ENCODE peak calls at places on chromosomes 3 and 15, in five cellular contexts. H, V, J, F and Y are unnamed samples.
A peak's percentile ranks its signal among the peaks of the same experiment; 100 is the strongest.

GRCh38 chr3:97940034-97940433 is 32.2 kb downstream of the RIOX2 start:
- DNase-seq in H (no peak), V (no peak), J (no peak), F (no peak), Y (no peak)

GRCh38 chr15:84684092-84684491 is 26.1 kb upstream of the NMB start:
- DNase-seq in H (no peak), V (no peak), J (no peak), F (no peak), Y (no peak)

GRCh38 chr3:1207904-1208303 is 115.1 kb downstream of the CNTN6 start:
- DNase-seq in H (no peak), V (no peak), J (no peak), F (no peak), Y (no peak)

GRCh38 chr15:74202461-74203401 is at the start of gene STRA6:
- DNase-seq in H (no peak), V (no peak), J (no peak), F (peak; percentile 67), Y (no peak)

GRCh38 chr3:146502887-146503458 is 33.6 kb upstream of the PLSCR2 start:
- DNase-seq in H (no peak), V (no peak), J (no peak), F (no peak), Y (no peak)

GRCh38 chr3:109362823-109363222 is 25.5 kb upstream of the DPPA4 start:
- DNase-seq in H (no peak), V (no peak), J (no peak), F (no peak), Y (no peak)

GRCh38 chr15:64521726-64522164 is 61.4 kb downstream of the ZNF609 start:
- DNase-seq in H (peak; percentile 60), V (peak; percentile 31), J (no peak), F (no peak), Y (peak; percentile 51)

GRCh38 chr15:99980791-99981190 is 247.6 kb upstream of the LYSMD4 start:
- DNase-seq in H (no peak), V (no peak), J (no peak), F (no peak), Y (no peak)

GRCh38 chr15:63323798-63324651 is 46.6 kb downstream of the APH1B start:
- DNase-seq in H (no peak), V (no peak), J (no peak), F (no peak), Y (no peak)

GRCh38 chr3:127768346-127769008 is 53.8 kb downstream of the MGLL start:
- DNase-seq in H (no peak), V (no peak), J (no peak), F (no peak), Y (no peak)

GRCh38 chr3:23612296-23612891 is 193.4 kb upstream of the UBE2E1 start:
- DNase-seq in H (no peak), V (no peak), J (peak; percentile 31), F (no peak), Y (no peak)

GRCh38 chr3:53730565-53730964 is 115.7 kb downstream of the CHDH start:
- DNase-seq in H (no peak), V (no peak), J (no peak), F (no peak), Y (no peak)

GRCh38 chr3:195071011-195071728 is 199.8 kb downstream of the XXYLT1 start:
- DNase-seq in H (peak; percentile 30), V (no peak), J (peak; percentile 5), F (no peak), Y (peak; percentile 24)

GRCh38 chr3:111096487-111097209 is 25.0 kb downstream of the NECTIN3 start:
- DNase-seq in H (no peak), V (no peak), J (no peak), F (no peak), Y (no peak)

GRCh38 chr3:129966876-129967275 is 7.6 kb upstream of the TRH start:
- DNase-seq in H (no peak), V (no peak), J (no peak), F (no peak), Y (no peak)

GRCh38 chr3:69299344-69299743 is 86.5 kb downstream of the FRMD4B start:
- DNase-seq in H (no peak), V (no peak), J (no peak), F (no peak), Y (no peak)

GRCh38 chr15:68383161-68384074 is 48.5 kb downstream of the ITGA11 start:
- DNase-seq in H (peak; percentile 29), V (no peak), J (peak; percentile 23), F (peak; percentile 74), Y (peak; percentile 26)

GRCh38 chr15:27674826-27675225 is 424.3 kb downstream of the OCA2 start:
- DNase-seq in H (no peak), V (no peak), J (no peak), F (no peak), Y (no peak)

GRCh38 chr3:44648564-44649229 is at the start of gene ZNF35:
- DNase-seq in H (peak; percentile 85), V (peak; percentile 86), J (peak; percentile 77), F (peak; percentile 91), Y (peak; percentile 75)

GRCh38 chr3:157204880-157205279 is 44.9 kb upstream of the CCNL1 start:
- DNase-seq in H (no peak), V (no peak), J (no peak), F (no peak), Y (no peak)

GRCh38 chr3:157199841-157200240 is 39.9 kb upstream of the CCNL1 start:
- DNase-seq in H (no peak), V (no peak), J (no peak), F (no peak), Y (no peak)

GRCh38 chr3:157204431-157204830 is 44.5 kb upstream of the CCNL1 start:
- DNase-seq in H (no peak), V (peak; percentile 1), J (no peak), F (no peak), Y (no peak)

GRCh38 chr3:157195965-157196364 is 36.0 kb upstream of the CCNL1 start:
- DNase-seq in H (no peak), V (no peak), J (no peak), F (no peak), Y (no peak)

DNA sequence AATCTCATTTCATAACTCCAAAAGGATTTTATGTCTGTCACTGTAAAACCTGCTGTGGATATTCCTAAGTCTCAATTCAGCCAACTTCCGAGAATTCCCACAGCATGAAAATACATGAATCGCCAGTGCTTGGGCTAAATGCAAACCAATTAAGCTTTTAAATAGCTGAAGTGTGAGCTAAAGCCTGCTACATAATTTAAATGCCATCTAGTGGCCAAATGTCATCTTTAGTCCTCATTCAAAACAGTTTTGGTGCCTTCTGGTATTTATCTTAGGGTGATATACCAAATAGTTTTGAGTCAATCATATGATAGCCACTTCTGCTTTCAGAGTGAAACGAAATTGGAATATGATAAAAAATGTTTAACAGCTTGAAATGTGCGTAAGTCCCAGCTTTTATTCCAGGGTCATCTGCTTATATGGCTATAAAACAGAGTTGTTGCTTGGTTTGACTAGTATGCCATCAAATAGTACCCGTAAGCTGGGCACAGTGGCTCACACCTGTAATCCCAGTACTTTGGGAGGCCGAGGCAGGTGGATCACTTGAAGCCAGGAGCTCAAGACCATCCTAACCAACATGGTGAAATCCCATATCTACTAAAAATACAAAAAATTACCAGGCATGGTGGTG is 41.8 kb upstream of the CCNL1 start:
- DNase-seq in H (no peak), V (peak; percentile 4), J (no peak), F (peak; percentile 40), Y (no peak)
- TF ChIP-seq POLR2AphosphoS5 in H (no peak), V (no peak), J (no peak), F (no peak), Y (peak; percentile 36)

GRCh38 chr3:179260949-179261765 is 10.2 kb upstream of the KCNMB3 start:
- DNase-seq in H (peak; percentile 82), V (peak; percentile 21), J (peak; percentile 79), F (peak; percentile 93), Y (peak; percentile 77)
- H3K4me3 ChIP-seq in H (peak overlapping the region; percentile 53), V (peak overlapping the region; percentile 48), J (peak overlapping the region; percentile 65), F (peak overlapping the region; percentile 63), Y (peak overlapping the region; percentile 69)

GRCh38 chr3:133380481-133381225 is 19.2 kb upstream of the BFSP2 start:
- DNase-seq in H (no peak), V (no peak), J (no peak), F (no peak), Y (no peak)

GRCh38 chr3:133377396-133377795 is 22.5 kb upstream of the BFSP2 start:
- DNase-seq in H (no peak), V (peak; percentile 13), J (no peak), F (no peak), Y (no peak)

GRCh38 chr3:133379926-133380325 is 19.9 kb upstream of the BFSP2 start:
- DNase-seq in H (no peak), V (no peak), J (no peak), F (no peak), Y (no peak)

GRCh38 chr3:133374706-133375105 is 25.1 kb upstream of the BFSP2 start:
- DNase-seq in H (no peak), V (no peak), J (no peak), F (no peak), Y (no peak)

GRCh38 chr3:133376805-133377204 is 23.1 kb upstream of the BFSP2 start:
- DNase-seq in H (no peak), V (no peak), J (no peak), F (no peak), Y (no peak)
- TF ChIP-seq CTCF in H (no peak), V (no peak), J (no peak), F (peak; percentile 33), Y (no peak)

DNA sequence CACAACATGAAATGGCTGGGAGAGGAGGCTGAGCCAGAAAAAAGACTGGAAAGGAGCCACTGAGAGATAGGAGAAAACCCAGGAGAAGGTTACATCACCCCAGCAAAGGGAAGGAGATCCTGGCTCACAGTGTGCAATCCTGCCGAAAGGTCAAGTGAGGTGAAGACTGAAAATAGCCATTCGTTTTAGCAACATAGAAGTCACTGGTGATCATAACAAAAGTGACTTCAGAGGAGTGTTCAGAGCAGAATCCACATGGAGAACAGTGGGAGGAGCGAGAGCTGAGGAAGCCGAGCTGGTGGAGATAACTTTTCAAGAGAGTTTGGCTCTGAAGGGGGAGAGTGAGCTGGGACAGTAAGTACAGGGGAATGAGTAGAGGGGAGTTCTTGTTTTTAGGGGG is 5.4 kb upstream of the HEG1 start:
- DNase-seq in H (peak; percentile 89), V (no peak), J (no peak), F (no peak), Y (no peak)
- TF ChIP-seq POLR2AphosphoS5 in H (peak; percentile 67), V (no peak), J (peak; percentile 74), F (no peak), Y (peak; percentile 82)

GRCh38 chr3:15636028-15636709 is 34.6 kb downstream of the BTD start:
- DNase-seq in H (no peak), V (peak; percentile 36), J (no peak), F (no peak), Y (no peak)
- H3K4me3 ChIP-seq in H (no peak overlapping the region), V (no peak overlapping the region), J (no peak overlapping the region), F (no peak overlapping the region), Y (no peak overlapping the region)